ENCODE peak calls at places on chromosomes 12 and 14, in seven cellular contexts. Z is OCI-LY7, G is uterus, L is left ventricle myocardium inferior, R is keratinocyte, E is body of pancreas, C is thoracic aorta. V is an unnamed sample.

GRCh38 chr12:114812858-114813761 is 129.1 kb upstream of the TBX3 start:
- DNase-seq in G (peak; percentile 64), C (no peak), L (no peak), E (no peak), Z (no peak), R (no peak), V (no peak)

GRCh38 chr12:82357340-82357739 is 847 bp downstream of the CCDC59 start:
- DNase-seq in E (no peak), G (no peak), L (no peak), C (no peak), Z (no peak), R (no peak), V (no peak)

GRCh38 chr12:52230364-52231281 is 2.4 kb upstream of the KRT7 start:
- DNase-seq in R (no peak), L (peak; percentile 42), E (peak; percentile 64), G (no peak), C (no peak), Z (no peak), V (no peak)

GRCh38 chr12:88615490-88615889 is 35.2 kb upstream of the KITLG start:
- DNase-seq in R (peak; percentile 30), C (no peak), G (no peak), E (no peak), L (no peak), Z (no peak), V (no peak)

GRCh38 chr12:57319678-57320469 is 68.9 kb upstream of the STAC3 start:
- DNase-seq in R (no peak), E (no peak), Z (no peak), L (no peak), C (no peak), G (no peak), V (no peak)

GRCh38 chr12:15320881-15321280 is 1.4 kb upstream of the PTPRO start:
- DNase-seq in C (no peak), E (no peak), Z (no peak), R (no peak), L (no peak), G (no peak), V (no peak)

GRCh38 chr12:46404225-46404631 is 31.7 kb upstream of the SLC38A2 start:
- DNase-seq in R (no peak), G (no peak), L (no peak), Z (no peak), C (no peak), E (no peak), V (no peak)

GRCh38 chr12:95674631-95675030 is 115.9 kb downstream of the NTN4 start:
- DNase-seq in C (no peak), E (peak; percentile 43), Z (no peak), R (no peak), L (no peak), G (no peak), V (peak; percentile 23)

GRCh38 chr14:24535737-24536136 is 27.7 kb upstream of the CMA1 start:
- DNase-seq in C (no peak), E (peak; percentile 2), L (no peak), Z (no peak), G (no peak), R (no peak), V (no peak)

DNA sequence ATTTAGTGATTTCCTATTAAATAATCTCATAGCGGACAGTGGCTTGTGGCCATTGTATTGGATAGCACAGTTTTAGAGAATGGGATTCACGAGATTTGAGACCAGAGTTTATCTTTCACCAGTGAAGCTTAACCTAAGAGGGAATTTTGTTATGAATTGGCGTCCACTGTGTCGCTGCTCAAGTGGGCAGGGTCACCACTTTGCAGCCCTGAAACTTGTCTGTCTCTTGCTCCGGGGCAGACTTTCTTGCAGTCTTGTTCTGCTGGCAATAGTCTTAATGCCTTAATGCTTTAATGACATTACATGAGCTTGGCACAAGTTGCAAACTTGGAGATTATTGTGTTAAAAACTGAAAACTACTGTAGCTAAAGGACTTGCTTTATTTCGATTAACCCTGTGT is 72.8 kb upstream of the PPM1H start:
- DNase-seq in L (no peak), C (no peak), E (no peak), G (no peak), R (no peak), Z (no peak), V (no peak)
- H3K4me3 ChIP-seq in L (no peak overlapping the region), C (no peak overlapping the region), E (no peak overlapping the region), G (no peak overlapping the region), R (no peak overlapping the region), Z (no peak overlapping the region), V (no peak overlapping the region)

DNA sequence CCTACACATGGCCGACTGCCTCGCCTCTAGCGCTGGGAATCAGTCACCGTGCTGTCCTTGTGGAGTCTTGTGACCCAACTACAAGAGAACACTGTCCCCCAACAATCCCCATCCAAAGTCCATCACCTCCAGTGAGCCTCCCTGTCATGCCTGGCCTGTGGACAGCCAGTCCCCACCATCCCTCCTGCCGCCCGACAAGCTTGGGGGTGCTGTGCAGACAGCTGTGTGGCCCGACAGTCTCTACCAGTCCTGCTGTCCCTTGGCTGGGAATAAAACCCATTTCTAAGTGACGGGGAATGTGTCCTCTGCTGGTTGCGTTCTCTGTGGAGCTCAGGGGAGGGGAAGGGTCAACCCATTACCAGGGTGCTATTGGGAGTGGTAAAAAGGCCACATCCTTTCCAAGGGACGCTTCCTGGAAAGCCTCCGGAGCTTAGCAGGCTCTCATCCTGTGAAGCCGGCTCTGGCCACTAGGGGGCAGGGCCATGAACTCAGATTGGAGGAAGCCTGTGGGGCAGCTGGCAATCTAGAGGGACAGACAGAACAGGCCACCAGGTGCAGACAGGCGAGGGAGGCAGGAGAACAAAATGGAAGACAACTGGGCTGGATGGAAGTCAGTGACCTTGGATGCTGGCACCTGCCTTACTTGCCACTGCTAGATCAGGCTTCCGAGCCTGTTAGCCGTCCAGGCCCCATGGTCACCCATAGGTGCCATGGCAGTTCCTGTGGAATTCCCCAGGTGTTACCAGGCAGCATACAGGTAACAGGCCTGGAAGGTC is 12.0 kb upstream of the BLTP3B start:
- DNase-seq in C (no peak), R (no peak), E (peak; percentile 68), L (peak; percentile 79), G (peak; percentile 48), Z (peak; percentile 63), V (peak; percentile 86)
- H3K27ac ChIP-seq in C (no peak overlapping the region), R (no peak overlapping the region), E (no peak overlapping the region), L (no peak overlapping the region), G (no peak overlapping the region), Z (no peak overlapping the region), V (no peak overlapping the region)

GRCh38 chr14:98138666-98139065 is 1133.3 kb downstream of the BCL11B start:
- DNase-seq in Z (peak; percentile 25), E (peak; percentile 14), C (no peak), L (no peak), G (no peak), R (no peak), V (peak; percentile 23)
- TF ChIP-seq CTCF in Z (peak; percentile 83), E (peak; percentile 15), C (no peak), L (peak; percentile 36), G (no peak), R (peak; percentile 87), V (peak; percentile 47)

GRCh38 chr14:22822017-22822618 is 6.9 kb upstream of the SLC7A7 start:
- DNase-seq in L (no peak), R (no peak), Z (no peak), G (peak; percentile 35), E (no peak), C (no peak), V (no peak)
- H3K4me3 ChIP-seq in L (peak overlapping the region; percentile 62), R (no peak overlapping the region), Z (peak overlapping the region; percentile 58), G (peak overlapping the region; percentile 36), E (no peak overlapping the region), C (peak overlapping the region; percentile 72), V (no peak overlapping the region)

GRCh38 chr14:28765907-28766504 is 581 bp upstream of the FOXG1 start:
- DNase-seq in E (no peak), G (no peak), L (no peak), C (no peak), Z (no peak), R (no peak), V (no peak)

GRCh38 chr14:28763914-28764848 is 2.4 kb upstream of the FOXG1 start:
- DNase-seq in R (no peak), C (no peak), L (no peak), Z (no peak), G (no peak), E (no peak), V (no peak)

GRCh38 chr14:28767239-28767850 is 758 bp downstream of the FOXG1 start:
- DNase-seq in C (no peak), L (no peak), G (no peak), E (no peak), R (no peak), Z (no peak), V (peak; percentile 19)

GRCh38 chr14:28766505-28767238 is at the start of gene FOXG1:
- DNase-seq in R (no peak), C (no peak), Z (no peak), E (no peak), G (no peak), L (no peak), V (no peak)

DNA sequence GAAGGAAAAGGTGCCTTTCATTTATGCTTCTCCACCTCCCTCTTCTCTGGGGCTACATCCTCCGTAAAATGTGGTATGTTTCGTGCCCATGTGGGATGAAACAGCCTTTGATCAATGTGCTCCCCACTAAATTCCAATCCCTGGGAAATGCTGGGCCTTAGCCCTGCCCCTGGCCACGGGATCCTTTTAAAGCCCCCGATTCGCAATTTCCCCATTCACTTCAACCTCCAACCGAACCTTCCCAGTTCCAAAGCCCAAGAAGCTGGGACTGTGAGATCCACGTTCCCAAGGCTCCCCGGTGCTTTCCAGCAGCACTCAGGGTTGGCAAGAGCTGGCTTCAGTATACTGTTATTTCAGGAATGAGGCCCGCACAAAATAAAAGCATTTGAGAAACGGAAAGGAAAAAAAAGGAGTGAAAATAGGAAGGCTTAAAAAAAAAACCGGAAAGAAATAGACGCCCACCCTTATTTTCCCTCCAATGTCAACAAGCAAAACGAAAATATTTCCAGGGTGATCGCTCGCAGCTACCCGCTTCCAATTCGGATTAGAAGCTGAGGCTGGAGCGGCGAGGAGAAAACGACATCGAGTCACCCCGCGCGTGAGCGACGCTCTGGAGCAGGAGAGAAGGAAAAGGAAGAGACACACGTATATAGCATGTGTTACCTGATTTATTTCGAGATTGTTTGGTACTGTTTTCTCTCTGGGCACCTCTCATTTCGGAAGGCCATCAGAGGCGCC is 1.2 kb upstream of the FOXG1 start:
- DNase-seq in L (no peak), C (no peak), G (no peak), E (no peak), Z (no peak), R (no peak), V (no peak)
- H3K27ac ChIP-seq in L (no peak overlapping the region), C (no peak overlapping the region), G (no peak overlapping the region), E (no peak overlapping the region), Z (no peak overlapping the region), R (no peak overlapping the region), V (no peak overlapping the region)

DNA sequence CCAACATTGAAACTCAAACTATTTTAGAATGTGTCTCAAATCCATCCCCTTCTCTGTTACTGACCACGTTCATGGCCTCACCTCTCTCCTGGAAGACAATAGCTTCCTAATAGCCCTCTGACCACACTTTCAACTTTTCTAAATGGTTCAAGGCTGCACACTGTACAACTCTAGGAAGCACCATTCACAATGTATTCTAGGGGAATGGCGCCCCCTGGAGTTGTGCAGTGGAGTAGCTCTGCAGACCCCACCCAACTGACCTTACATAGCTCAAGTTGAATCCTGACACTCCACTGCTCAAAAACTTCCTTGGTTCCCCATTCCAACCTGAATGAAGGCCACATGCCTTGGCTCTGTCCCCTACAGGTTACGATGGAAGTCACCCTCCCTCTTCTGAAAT is 77.6 kb downstream of the GAS2L3 start:
- DNase-seq in E (no peak), L (no peak), G (no peak), Z (no peak), C (no peak), R (no peak), V (no peak)
- TF ChIP-seq CTCF in E (no peak), L (no peak), G (no peak), Z (peak; percentile 54), C (no peak), R (peak; percentile 30), V (peak; percentile 31)

V was measured in WERI-Rb-1.